ENCODE peak calls at places on chromosome 7, in eight cellular contexts. D, J, Q, M, E, P, F and U are unnamed samples. For H3K4me1, the result is how much of the 10 kb centered on the place peaks cover.

GRCh38 chr7:125926621-125927020 is 997.0 kb upstream of the POT1 start:
- DNase-seq in D (no peak), J (no peak), Q (peak), M (no peak), E (no peak), P (no peak), F (no peak), U (peak)

GRCh38 chr7:140200102-140200989 is 23.6 kb upstream of the KDM7A start:
- DNase-seq in D (no peak), J (no peak), Q (peak), M (no peak), E (no peak), P (peak), F (no peak), U (peak)

GRCh38 chr7:134477954-134478353 is 19.1 kb upstream of the AKR1B1 start:
- DNase-seq in D (no peak), J (no peak), Q (no peak), M (no peak), E (no peak), P (no peak), F (no peak), U (no peak)

GRCh38 chr7:138603549-138604324 is 97.4 kb downstream of the SVOPL start:
- DNase-seq in D (no peak), J (no peak), Q (no peak), M (no peak), E (no peak), P (no peak), F (no peak), U (no peak)

GRCh38 chr7:102991077-102991539 is 78.3 kb downstream of the LRRC17 start:
- DNase-seq in D (no peak), J (no peak), Q (peak), M (no peak), E (no peak), P (no peak), F (no peak), U (no peak)

GRCh38 chr7:31432166-31432565 is 81.7 kb upstream of the ITPRID1 start:
- DNase-seq in D (no peak), J (no peak), Q (peak), M (no peak), E (no peak), P (no peak), F (no peak), U (peak)

GRCh38 chr7:37410305-37411209 is 38.1 kb downstream of the ELMO1 start:
- DNase-seq in D (no peak), J (no peak), Q (no peak), M (no peak), E (no peak), P (no peak), F (no peak), U (no peak)

GRCh38 chr7:130872341-130872740 is 138.3 kb upstream of the KLF14 start:
- DNase-seq in D (no peak), J (no peak), Q (no peak), M (no peak), E (no peak), P (no peak), F (no peak), U (no peak)

GRCh38 chr7:134546903-134547737 is 1.8 kb upstream of the AKR1B15 start:
- DNase-seq in D (peak), J (peak), Q (peak), M (peak), E (peak), P (peak), F (peak), U (peak)

GRCh38 chr7:68417659-68418058 is 1180.6 kb upstream of the AUTS2 start:
- DNase-seq in D (peak), J (no peak), Q (no peak), M (no peak), E (no peak), P (no peak), F (no peak), U (no peak)

GRCh38 chr7:109745677-109746410 is 1176.2 kb downstream of the DNAJB9 start:
- DNase-seq in D (no peak), J (no peak), Q (no peak), M (no peak), E (no peak), P (no peak), F (no peak), U (no peak)

GRCh38 chr7:44534501-44534900 is 6.6 kb downstream of the NPC1L1 start:
- DNase-seq in D (peak), J (peak), Q (peak), M (peak), E (peak), P (no peak), F (peak), U (no peak)

GRCh38 chr7:47125529-47125928 is 456.4 kb downstream of the TNS3 start:
- DNase-seq in D (no peak), J (no peak), Q (no peak), M (no peak), E (no peak), P (no peak), F (no peak), U (no peak)

GRCh38 chr7:30249316-30249715 is 35.1 kb upstream of the ZNRF2 start:
- DNase-seq in D (no peak), J (no peak), Q (no peak), M (no peak), E (no peak), P (no peak), F (no peak), U (no peak)

GRCh38 chr7:117019786-117020604 is 66.7 kb downstream of the ST7 start:
- DNase-seq in D (no peak), J (peak), Q (peak), M (no peak), E (peak), P (peak), F (peak), U (peak)

GRCh38 chr7:80770675-80771081 is 132.2 kb downstream of the CD36 start:
- DNase-seq in D (no peak), J (no peak), Q (no peak), M (no peak), E (peak), P (no peak), F (no peak), U (no peak)

GRCh38 chr7:105934577-105935185 is 28.4 kb upstream of the CDHR3 start:
- DNase-seq in D (peak), J (peak), Q (peak), M (no peak), E (peak), P (no peak), F (peak), U (no peak)

GRCh38 chr7:23347007-23347681 is 48.0 kb downstream of the MALSU1 start:
- DNase-seq in D (no peak), J (no peak), Q (peak), M (no peak), E (no peak), P (no peak), F (no peak), U (no peak)

GRCh38 chr7:70660154-70660818 is 471.7 kb upstream of the GALNT17 start:
- DNase-seq in D (no peak), J (no peak), Q (no peak), M (peak), E (no peak), P (no peak), F (no peak), U (no peak)

GRCh38 chr7:30199271-30199670 is 64.5 kb downstream of the MTURN start:
- DNase-seq in D (no peak), J (no peak), Q (no peak), M (no peak), E (no peak), P (no peak), F (no peak), U (no peak)

GRCh38 chr7:50648076-50648475 is 82.9 kb upstream of the DDC start:
- DNase-seq in D (no peak), J (no peak), Q (no peak), M (no peak), E (no peak), P (no peak), F (no peak), U (no peak)

GRCh38 chr7:130385600-130386066 is 5.3 kb downstream of the CPA1 start:
- DNase-seq in D (no peak), J (no peak), Q (no peak), M (no peak), E (no peak), P (no peak), F (no peak), U (no peak)

GRCh38 chr7:33062023-33062781 is at the start of gene NT5C3A:
- DNase-seq in D (peak), J (peak), Q (peak), M (peak), E (peak), P (peak), F (no peak), U (no peak)

GRCh38 chr7:142352543-142352942 is 94.7 kb upstream of the PRSS58 start:
- DNase-seq in D (no peak), J (no peak), Q (no peak), M (peak), E (no peak), P (no peak), F (no peak), U (no peak)
- H3K4me1 ChIP-seq in D (under half), J (under half), Q (under half), M (under half), E (under half), P (under half), F (under half), U (under half)

GRCh38 chr7:156640257-156640948 is at the start of gene RNF32:
- DNase-seq in D (peak), J (peak), Q (peak), M (peak), E (peak), P (peak), F (peak), U (peak)
- H3K27ac ChIP-seq in D (peak), J (no peak), Q (peak), M (peak), E (peak), P (peak), F (no peak), U (peak)

DNA sequence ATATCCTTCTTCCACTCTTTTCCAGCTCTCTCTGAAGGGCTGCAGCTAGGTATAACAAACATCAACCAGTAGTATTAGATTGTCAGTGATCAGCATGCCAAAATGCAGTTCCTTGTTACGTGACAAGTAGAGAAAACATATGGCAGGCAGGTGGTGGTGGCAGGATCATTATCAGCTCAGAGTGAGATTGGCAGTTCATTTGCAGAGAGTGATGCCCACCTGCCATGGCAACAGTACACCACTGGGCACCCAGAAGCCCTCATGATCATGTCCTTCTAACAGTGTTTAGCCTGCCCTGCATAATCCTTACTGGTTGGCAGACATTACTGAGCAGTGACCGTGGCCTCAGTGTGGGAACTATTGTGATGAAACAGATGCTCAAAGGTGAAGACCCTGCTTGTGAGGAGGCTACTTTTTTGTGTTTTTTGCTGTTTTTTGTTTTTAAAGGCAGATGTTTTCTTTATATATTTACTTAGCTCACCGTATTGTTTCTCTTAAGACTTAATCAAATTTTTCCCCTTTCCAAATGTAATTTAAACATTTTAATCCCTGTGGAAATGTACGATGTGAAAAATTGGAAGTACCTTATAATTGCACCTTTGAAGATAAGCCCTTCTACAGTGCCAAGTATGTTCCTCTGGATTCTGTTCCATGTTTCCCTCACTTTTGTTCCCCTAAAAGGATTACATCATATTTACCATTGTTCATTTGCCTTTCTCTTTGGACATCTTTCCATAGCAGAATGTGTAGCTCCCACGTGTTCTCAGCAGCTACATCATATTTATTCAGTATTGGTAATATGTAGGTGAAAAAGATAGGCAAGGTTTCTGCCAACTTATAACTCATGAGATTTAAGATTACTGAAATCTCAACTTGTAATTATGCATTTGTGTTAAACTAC is 179.6 kb downstream of the SND1 start:
- DNase-seq in D (no peak), J (no peak), Q (no peak), M (no peak), E (no peak), P (no peak), F (no peak), U (no peak)
- TF ChIP-seq CTCF in D (no peak), J (no peak), Q (no peak), M (no peak), E (no peak), P (no peak), F (no peak), U (no peak)

DNA sequence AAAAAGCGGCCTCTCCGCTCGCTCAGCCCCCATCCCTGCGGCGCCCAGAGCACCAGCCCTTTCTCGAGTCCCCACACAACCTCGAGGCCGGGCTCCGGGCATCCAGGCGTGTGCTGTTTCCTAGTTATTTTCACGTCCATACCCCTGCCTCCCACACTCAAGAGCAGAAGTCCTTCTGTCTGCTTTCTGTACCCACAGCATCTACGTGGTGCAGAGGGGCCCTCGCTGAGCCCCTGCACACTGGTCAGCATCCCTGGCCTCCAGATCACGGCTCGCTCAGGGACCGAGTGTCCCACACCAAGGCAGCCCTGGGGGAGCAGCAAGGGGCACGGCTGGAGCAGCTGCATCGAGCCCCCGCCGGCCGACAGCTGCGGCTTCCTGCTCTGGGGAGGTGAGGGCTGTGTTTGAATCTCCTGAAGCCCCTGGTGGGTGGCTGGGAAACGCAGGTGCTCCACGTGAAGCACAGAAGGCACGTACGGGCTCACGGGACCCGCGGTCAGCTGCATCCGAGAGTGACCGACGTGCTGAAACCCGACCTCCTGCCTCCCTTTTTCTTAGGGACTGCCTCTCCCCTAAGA is 333.1 kb downstream of the DNAJB6 start:
- DNase-seq in D (peak), J (no peak), Q (no peak), M (peak), E (no peak), P (no peak), F (no peak), U (no peak)
- H3K4me1 ChIP-seq in D (under half), J (under half), Q (under half), M (under half), E (under half), P (under half), F (under half), U (under half)

GRCh38 chr7:27099839-27100225 is 2.7 kb downstream of the HOXA2 start:
- DNase-seq in D (no peak), J (no peak), Q (peak), M (no peak), E (no peak), P (no peak), F (no peak), U (no peak)

GRCh38 chr7:27101906-27102577 is 441 bp downstream of the HOXA2 start:
- DNase-seq in D (no peak), J (no peak), Q (no peak), M (no peak), E (peak), P (no peak), F (no peak), U (no peak)

GRCh38 chr7:27100601-27101187 is 1.8 kb downstream of the HOXA2 start:
- DNase-seq in D (no peak), J (no peak), Q (no peak), M (no peak), E (peak), P (no peak), F (no peak), U (no peak)

GRCh38 chr7:27102578-27103442 is at the start of gene HOXA2:
- DNase-seq in D (no peak), J (no peak), Q (peak), M (no peak), E (no peak), P (no peak), F (no peak), U (no peak)

GRCh38 chr7:27101188-27101905 is 1.1 kb downstream of the HOXA2 start:
- DNase-seq in D (no peak), J (no peak), Q (peak), M (no peak), E (no peak), P (no peak), F (no peak), U (no peak)
- H3K27ac ChIP-seq in D (no peak), J (no peak), Q (peak), M (no peak), E (no peak), P (peak), F (no peak), U (no peak)

DNA sequence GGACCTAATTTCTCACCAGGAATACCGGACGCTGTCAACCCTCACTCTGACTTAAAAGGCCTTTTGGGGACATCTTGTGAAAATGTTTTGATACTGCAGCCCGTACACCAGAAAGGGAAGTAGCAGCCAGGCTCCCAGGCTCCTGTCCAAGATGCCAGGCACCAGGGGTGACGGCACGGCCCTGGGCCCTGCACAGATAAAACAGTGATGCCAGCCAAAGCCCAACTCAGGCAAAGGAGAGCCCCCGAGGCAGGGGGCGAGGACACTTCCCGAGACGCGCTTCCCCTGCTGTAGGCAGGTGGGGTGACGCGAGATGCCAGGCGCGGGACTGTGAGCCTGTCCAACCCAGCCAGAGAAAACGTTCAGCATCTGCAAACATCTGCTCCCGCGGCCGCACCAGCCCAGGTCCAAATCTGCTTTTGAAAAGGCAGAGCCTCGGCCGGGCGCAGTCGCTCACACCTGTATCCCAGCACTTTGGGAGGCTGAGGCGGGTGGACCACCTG is 15.7 kb downstream of the ZFAND2A start:
- DNase-seq in D (peak), J (no peak), Q (peak), M (no peak), E (peak), P (peak), F (no peak), U (no peak)
- TF ChIP-seq CTCF in D (peak), J (no peak), Q (peak), M (no peak), E (peak), P (peak), F (peak), U (peak)

DNA sequence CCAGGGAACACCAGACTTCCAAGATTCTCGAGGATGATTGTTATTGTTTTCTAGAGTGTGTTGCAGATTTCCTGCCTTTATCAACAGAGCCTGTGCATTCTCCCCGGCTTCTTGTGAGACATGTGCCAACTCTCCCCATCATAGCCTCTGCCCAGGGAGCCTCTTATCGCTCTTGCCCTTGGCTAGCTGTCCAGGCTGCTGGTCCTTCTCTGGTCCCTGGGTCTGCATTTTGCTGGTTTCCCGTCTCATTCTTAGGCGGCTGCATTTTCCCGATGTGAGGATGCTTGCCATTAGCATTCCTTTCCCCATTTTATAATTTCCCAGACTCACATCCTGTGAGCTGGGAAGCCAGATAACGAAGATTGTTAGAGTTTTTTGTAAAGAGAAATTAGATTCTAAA is 15.2 kb downstream of the SLC13A4 start:
- DNase-seq in D (no peak), J (no peak), Q (no peak), M (no peak), E (no peak), P (no peak), F (no peak), U (no peak)
- H3K4me1 ChIP-seq in D (under half), J (under half), Q (under half), M (under half), E (under half), P (under half), F (under half), U (under half)

GRCh38 chr7:75843470-75844116 is 30.0 kb upstream of the CCL24 start:
- DNase-seq in D (no peak), J (no peak), Q (no peak), M (no peak), E (no peak), P (no peak), F (no peak), U (no peak)
- H3K27ac ChIP-seq in D (no peak), J (no peak), Q (no peak), M (no peak), E (no peak), P (no peak), F (no peak), U (peak)